ENCODE peak calls at places on chromosomes 6 and 20, in nine cellular contexts. X is stimulated activated CD4-positive, alpha-beta T cell treated with anti-CD3 and anti-CD28 coated beads, Interleukin-12 subunit alpha, Interleukin-12 subunit beta, amount 100 ng/mL, for 4 hours; G is memory B cell; A is AML-193; V is ovary; K is pancreas; C is fibroblast of the conjunctiva; W is heart left ventricle; E is SW 1271. D is an unnamed sample.

GRCh38 chr20:23508896-23509579 is 18.1 kb downstream of the CST8 start:
- DNase-seq in K (no peak), W (no peak), V (no peak), E (no peak), X (no peak), G (no peak), C (no peak), A (no peak), D (no peak)

GRCh38 chr20:36101201-36101600 is 53.3 kb upstream of the EPB41L1 start:
- DNase-seq in C (no peak), K (peak), V (no peak), W (no peak), G (no peak), X (no peak), E (no peak), A (no peak), D (no peak)

GRCh38 chr6:4381379-4381778 is 246.0 kb upstream of the ECI2 start:
- DNase-seq in E (no peak), V (no peak), G (no peak), A (no peak), K (no peak), C (no peak), X (no peak), W (peak), D (no peak)

GRCh38 chr6:18022398-18023231 is 35.2 kb upstream of the KIF13A start:
- DNase-seq in K (no peak), G (no peak), W (no peak), X (no peak), E (no peak), A (no peak), V (no peak), C (no peak), D (no peak)

GRCh38 chr6:101016163-101016562 is 135.0 kb upstream of the ASCC3 start:
- DNase-seq in C (no peak), K (no peak), A (no peak), W (no peak), E (no peak), X (no peak), V (no peak), G (no peak), D (no peak)

GRCh38 chr6:38078671-38079070 is 259.1 kb downstream of the ZFAND3 start:
- DNase-seq in G (no peak), X (no peak), V (no peak), A (no peak), W (no peak), K (no peak), E (no peak), C (no peak), D (no peak)

GRCh38 chr20:38120625-38120988 is 44.5 kb downstream of the TGM2 start:
- DNase-seq in K (no peak), X (no peak), V (no peak), G (no peak), E (no peak), W (no peak), A (no peak), C (no peak), D (no peak)

GRCh38 chr6:139868576-139868975 is 494.1 kb upstream of the CITED2 start:
- DNase-seq in V (no peak), K (no peak), C (no peak), A (no peak), E (no peak), X (no peak), W (no peak), G (no peak), D (no peak)

GRCh38 chr6:106473807-106474206 is 113.3 kb downstream of the CRYBG1 start:
- DNase-seq in A (peak), E (no peak), V (no peak), X (no peak), K (no peak), C (peak), G (no peak), W (no peak), D (no peak)

GRCh38 chr6:18269253-18269652 is 4.9 kb upstream of the DEK start:
- DNase-seq in E (no peak), X (no peak), W (no peak), A (peak), V (no peak), K (no peak), G (no peak), C (no peak), D (no peak)

D was measured in left lung.